ENCODE peak calls at places on chromosomes 3 and 15, in ten cellular contexts. A, J, H, B, Q, Y, W, M, I and R are unnamed samples.

GRCh38 chr3:153439780-153440179 is 277.8 kb downstream of the RAP2B start:
- DNase-seq in M (no peak), B (no peak), I (no peak), Q (no peak), Y (peak), H (no peak), W (no peak), A (no peak), J (no peak), R (no peak)

GRCh38 chr15:85785887-85786777 is 8.6 kb downstream of the KLHL25 start:
- DNase-seq in H (no peak), Q (peak), M (peak), I (no peak), A (peak), Y (peak), B (no peak), J (no peak), W (no peak), R (peak)

GRCh38 chr3:52483577-52484495 is 11.3 kb upstream of the STAB1 start:
- DNase-seq in H (no peak), Y (peak), B (no peak), I (peak), Q (peak), M (peak), W (no peak), A (peak), J (no peak), R (no peak)

GRCh38 chr15:75620043-75620775 is 5.3 kb downstream of the SNUPN start:
- DNase-seq in M (no peak), A (peak), H (no peak), W (no peak), Q (no peak), Y (no peak), I (no peak), J (no peak), B (no peak), R (no peak)

GRCh38 chr3:53744351-53744750 is 101.9 kb downstream of the CHDH start:
- DNase-seq in I (no peak), A (no peak), M (no peak), H (no peak), Q (no peak), J (no peak), Y (no peak), B (no peak), W (no peak), R (no peak)

GRCh38 chr3:34258271-34259015 is 460.0 kb downstream of the PDCD6IP start:
- DNase-seq in B (no peak), J (no peak), H (no peak), A (no peak), Y (no peak), Q (no peak), I (no peak), M (no peak), W (no peak), R (no peak)

GRCh38 chr3:188416041-188416440 is 262.1 kb downstream of the LPP start:
- DNase-seq in W (no peak), A (peak), J (no peak), M (peak), H (no peak), B (no peak), I (no peak), Y (no peak), Q (no peak), R (no peak)

GRCh38 chr3:133805384-133805701 is 272 bp upstream of the SRPRB start:
- DNase-seq in Y (peak), J (no peak), I (no peak), M (no peak), B (no peak), W (no peak), A (no peak), Q (no peak), H (no peak), R (no peak)

GRCh38 chr3:115862099-115862498 is 238.8 kb downstream of the GAP43 start:
- DNase-seq in Y (no peak), H (no peak), J (no peak), W (no peak), I (no peak), M (no peak), A (no peak), B (no peak), Q (no peak), R (no peak)

GRCh38 chr15:84022516-84022915 is 213.1 kb upstream of the GOLGA6L4 start:
- DNase-seq in Q (no peak), M (no peak), B (no peak), A (no peak), W (no peak), Y (no peak), J (no peak), I (no peak), H (no peak), R (no peak)

GRCh38 chr15:31403606-31404005 is 77.0 kb downstream of the KLF13 start:
- DNase-seq in M (no peak), Y (peak), J (no peak), H (no peak), W (no peak), Q (no peak), A (peak), I (peak), B (no peak), R (no peak)

GRCh38 chr3:85821130-85821756 is 862.5 kb downstream of the CADM2 start:
- DNase-seq in Q (peak), M (peak), I (no peak), H (peak), W (peak), J (no peak), B (no peak), Y (peak), A (no peak), R (peak)

GRCh38 chr3:161291191-161291901 is 70.2 kb downstream of the NMD3 start:
- DNase-seq in J (no peak), H (no peak), Q (peak), W (no peak), A (no peak), B (no peak), Y (peak), I (no peak), M (peak), R (peak)

GRCh38 chr15:99315636-99316035 is 64.4 kb downstream of the LRRC28 start:
- DNase-seq in B (no peak), J (no peak), A (no peak), M (peak), W (no peak), Y (peak), H (no peak), Q (no peak), I (no peak), R (no peak)

GRCh38 chr15:58440922-58441321 is 9.1 kb downstream of the LIPC start:
- DNase-seq in J (no peak), B (no peak), W (no peak), Y (peak), I (no peak), M (peak), Q (peak), A (no peak), H (no peak), R (peak)

GRCh38 chr3:72332036-72332435 is 516.2 kb downstream of the SHQ1 start:
- DNase-seq in H (no peak), I (no peak), B (no peak), M (no peak), W (no peak), A (no peak), Y (no peak), Q (no peak), J (no peak), R (no peak)

GRCh38 chr15:66508293-66508883 is 3.3 kb downstream of the ZWILCH start:
- DNase-seq in Y (no peak), M (no peak), B (no peak), J (no peak), H (no peak), A (no peak), W (no peak), Q (no peak), I (no peak), R (no peak)

GRCh38 chr3:4695846-4696245 is 202.7 kb downstream of the ITPR1 start:
- DNase-seq in M (no peak), W (no peak), J (no peak), Y (peak), B (no peak), Q (no peak), I (no peak), A (no peak), H (no peak), R (no peak)

GRCh38 chr3:79140718-79141117 is 627.1 kb downstream of the ROBO1 start:
- DNase-seq in I (peak), J (no peak), A (peak), M (peak), W (no peak), Y (peak), B (no peak), H (no peak), Q (no peak), R (no peak)

GRCh38 chr3:140927711-140928110 is 13.9 kb upstream of the SLC25A36 start:
- DNase-seq in Y (no peak), B (no peak), W (no peak), H (no peak), I (no peak), J (no peak), Q (no peak), M (no peak), A (no peak), R (peak)

GRCh38 chr15:93485922-93486327 is 396.9 kb upstream of the RGMA start:
- DNase-seq in M (no peak), B (no peak), A (no peak), W (no peak), I (no peak), Y (peak), J (no peak), Q (no peak), H (no peak), R (no peak)

GRCh38 chr3:196932600-196932999 is 9.7 kb downstream of the NCBP2 start:
- DNase-seq in H (no peak), Y (no peak), M (no peak), B (no peak), I (no peak), Q (no peak), J (no peak), W (peak), A (no peak), R (no peak)

GRCh38 chr15:68730491-68731317 is 90.0 kb downstream of the ANP32A start:
- DNase-seq in W (peak), A (peak), M (peak), Y (peak), I (no peak), Q (peak), B (no peak), H (peak), J (no peak), R (peak)

GRCh38 chr3:188881954-188882641 is 289.7 kb upstream of the TPRG1 start:
- DNase-seq in Q (peak), B (no peak), I (peak), Y (peak), A (peak), H (no peak), M (peak), J (no peak), W (no peak), R (peak)

GRCh38 chr3:137105277-137105977 is 147.6 kb downstream of the IL20RB start:
- DNase-seq in H (peak), A (peak), W (peak), I (peak), B (no peak), Q (peak), M (peak), J (no peak), Y (peak), R (peak)

GRCh38 chr15:93987068-93987467 is 244.3 kb upstream of the MCTP2 start:
- DNase-seq in Q (no peak), J (peak), I (no peak), A (no peak), W (peak), H (no peak), M (no peak), Y (no peak), B (no peak), R (no peak)

GRCh38 chr15:89400121-89400996 is 65.7 kb upstream of the POLG start:
- DNase-seq in M (no peak), Q (no peak), J (no peak), I (no peak), W (no peak), A (no peak), B (no peak), H (peak), Y (no peak), R (no peak)

GRCh38 chr15:70853855-70854668 is at the start of gene LARP6:
- DNase-seq in A (peak), B (peak), H (peak), Q (peak), I (no peak), W (peak), M (no peak), Y (no peak), J (no peak), R (peak)

GRCh38 chr3:70829101-70829500 is 516.7 kb upstream of the MDFIC2 start:
- DNase-seq in M (no peak), W (no peak), I (peak), H (no peak), Y (no peak), A (peak), Q (no peak), B (no peak), J (no peak), R (no peak)

GRCh38 chr3:59502806-59503205 is 453.0 kb upstream of the CFAP20DC start:
- DNase-seq in Q (peak), A (peak), M (peak), J (no peak), Y (peak), H (no peak), B (no peak), I (peak), W (no peak), R (no peak)

DNA sequence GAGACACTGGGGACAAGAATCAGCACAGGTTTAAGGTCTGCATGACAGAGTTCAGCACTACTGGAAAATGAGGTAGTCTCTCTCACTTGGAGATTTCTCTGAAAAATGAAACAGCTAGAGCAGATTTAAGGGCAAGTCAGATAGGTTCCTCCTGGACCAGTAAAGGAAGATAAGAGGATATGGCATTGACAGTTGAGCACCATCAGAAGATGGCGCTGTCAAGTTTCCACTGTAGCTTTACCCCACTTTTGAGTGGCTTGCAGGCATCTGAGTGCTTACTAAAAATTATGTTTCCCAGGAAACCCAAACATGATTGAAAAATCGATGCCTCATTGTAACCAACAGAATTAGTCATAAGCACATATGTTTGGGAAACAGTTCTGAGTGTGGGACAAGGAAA is 407.2 kb upstream of the UBE2E2 start:
- DNase-seq in A (no peak), Q (no peak), Y (peak), I (no peak), J (no peak), H (no peak), W (no peak), B (no peak), M (no peak), R (no peak)
- TF ChIP-seq CTCF in A (no peak), Q (no peak), Y (no peak), I (no peak), J (no peak), H (no peak), W (no peak), B (no peak), M (no peak), R (no peak)

GRCh38 chr3:31541102-31541501 is 8.4 kb downstream of the STT3B start:
- DNase-seq in W (no peak), J (no peak), H (no peak), A (no peak), Q (peak), Y (peak), M (no peak), I (no peak), B (no peak), R (no peak)
- TF ChIP-seq CTCF in W (no peak), J (no peak), H (no peak), A (no peak), Q (no peak), Y (no peak), M (no peak), I (no peak), B (no peak), R (no peak)

GRCh38 chr3:144585953-144586352 is 614.3 kb downstream of the DIPK2A start:
- DNase-seq in B (no peak), H (no peak), Y (no peak), I (no peak), W (no peak), J (no peak), Q (no peak), M (no peak), A (no peak), R (no peak)

GRCh38 chr3:144590854-144591253 is 619.2 kb downstream of the DIPK2A start:
- DNase-seq in M (peak), J (no peak), H (no peak), I (peak), Q (peak), A (peak), W (no peak), Y (peak), B (no peak), R (no peak)

GRCh38 chr3:144586382-144586781 is 614.8 kb downstream of the DIPK2A start:
- DNase-seq in W (no peak), B (no peak), H (no peak), Q (no peak), Y (peak), I (peak), J (no peak), M (no peak), A (peak), R (no peak)

GRCh38 chr3:144585408-144585807 is 613.8 kb downstream of the DIPK2A start:
- DNase-seq in A (no peak), M (no peak), B (no peak), W (peak), Y (no peak), I (no peak), H (no peak), J (no peak), Q (no peak), R (no peak)
- TF ChIP-seq CTCF in A (no peak), M (no peak), B (no peak), W (no peak), Y (no peak), I (no peak), H (no peak), J (no peak), Q (no peak), R (no peak)

GRCh38 chr15:34122771-34123183 is 20.9 kb downstream of the PGBD4 start:
- DNase-seq in J (no peak), W (peak), I (peak), H (no peak), Y (peak), A (peak), B (no peak), M (peak), Q (peak), R (no peak)

GRCh38 chr15:34114739-34115138 is 12.9 kb downstream of the PGBD4 start:
- DNase-seq in J (no peak), A (no peak), I (no peak), B (no peak), Q (no peak), H (no peak), Y (no peak), W (no peak), M (no peak), R (no peak)

GRCh38 chr15:34114215-34114614 is 12.3 kb downstream of the PGBD4 start:
- DNase-seq in J (no peak), M (no peak), B (no peak), Q (no peak), H (no peak), Y (no peak), W (no peak), A (no peak), I (no peak), R (no peak)

GRCh38 chr15:34116620-34117019 is 14.7 kb downstream of the PGBD4 start:
- DNase-seq in B (no peak), Q (no peak), M (no peak), Y (no peak), W (no peak), A (peak), J (no peak), I (no peak), H (no peak), R (no peak)

DNA sequence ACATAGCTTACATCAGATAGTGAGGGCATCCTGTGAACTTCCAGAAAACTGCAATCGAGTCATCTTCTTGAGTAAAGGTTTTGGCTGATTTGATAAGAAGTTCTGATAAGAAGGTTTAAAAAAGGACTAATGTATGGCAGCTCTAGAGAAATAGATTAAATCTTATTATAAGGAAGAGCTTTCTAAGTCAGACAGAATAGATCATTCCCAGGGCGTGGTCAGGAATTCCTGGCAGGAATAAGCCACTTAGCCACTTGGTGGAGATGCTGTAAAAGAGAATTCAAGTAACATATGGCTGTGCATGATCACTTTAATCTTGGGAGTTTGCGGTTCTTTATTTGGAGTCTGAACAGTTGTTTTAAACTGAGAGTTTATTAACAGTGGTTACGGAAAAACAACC is 17.4 kb downstream of the PGBD4 start:
- DNase-seq in H (no peak), I (peak), A (peak), B (no peak), W (no peak), Y (peak), M (peak), J (no peak), Q (peak), R (no peak)
- TF ChIP-seq CTCF in H (no peak), I (no peak), A (no peak), B (no peak), W (no peak), Y (no peak), M (peak), J (no peak), Q (no peak), R (no peak)

GRCh38 chr3:97764186-97765055 is at the start of gene ARL6:
- DNase-seq in M (peak), Q (peak), B (peak), A (peak), Y (peak), H (peak), I (peak), J (peak), W (peak), R (peak)
- TF ChIP-seq CTCF in M (peak), Q (peak), B (peak), A (peak), Y (no peak), H (no peak), I (peak), J (no peak), W (no peak), R (no peak)

DNA sequence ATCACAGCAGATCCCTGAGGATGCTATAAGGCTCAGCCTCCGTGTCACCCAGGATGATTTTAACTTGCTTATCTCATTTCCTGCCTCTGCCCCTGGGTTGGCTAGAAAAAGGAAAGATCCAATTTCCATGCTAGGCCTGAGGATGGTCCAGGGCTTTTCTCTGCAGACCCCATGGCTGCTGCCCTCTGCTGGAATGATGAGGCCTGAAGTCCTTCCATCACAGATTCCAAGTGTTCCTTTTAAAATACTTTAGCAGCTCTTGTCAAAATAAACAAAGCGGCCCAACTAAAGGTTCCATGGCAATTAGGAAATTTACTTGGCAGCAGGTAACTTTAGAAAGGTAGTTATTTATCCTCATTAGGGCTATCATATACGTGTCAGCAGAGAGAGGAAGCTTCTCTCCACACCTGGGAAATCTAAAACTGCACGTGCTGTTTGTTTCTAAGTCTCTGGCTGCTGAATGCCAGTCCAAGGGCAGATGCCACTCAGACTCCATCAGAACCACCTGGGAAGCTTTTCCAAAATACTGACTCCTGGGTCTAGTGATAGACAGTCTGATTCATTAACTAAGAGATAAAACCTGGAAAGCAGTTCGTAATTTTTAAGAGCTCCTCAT is 401.9 kb upstream of the IL12A start:
- DNase-seq in M (peak), I (no peak), A (peak), W (no peak), B (peak), Q (peak), J (no peak), H (peak), Y (peak), R (no peak)
- TF ChIP-seq CTCF in M (peak), I (peak), A (peak), W (no peak), B (peak), Q (peak), J (no peak), H (peak), Y (peak), R (peak)

GRCh38 chr15:26070095-26070532 is 207.0 kb upstream of the ATP10A start:
- DNase-seq in B (no peak), W (no peak), A (no peak), Y (no peak), H (no peak), I (no peak), M (no peak), J (no peak), Q (no peak), R (no peak)

GRCh38 chr15:26069204-26069603 is 206.1 kb upstream of the ATP10A start:
- DNase-seq in J (no peak), W (no peak), H (no peak), Q (no peak), A (no peak), Y (no peak), M (no peak), I (no peak), B (no peak), R (no peak)

GRCh38 chr15:26075770-26076169 is 212.6 kb upstream of the ATP10A start:
- DNase-seq in M (no peak), A (no peak), Q (no peak), I (no peak), W (no peak), H (no peak), J (no peak), B (no peak), Y (no peak), R (no peak)

GRCh38 chr15:26073430-26074333 is 210.6 kb upstream of the ATP10A start:
- DNase-seq in Q (no peak), Y (no peak), I (no peak), H (no peak), B (no peak), M (no peak), A (no peak), W (no peak), J (no peak), R (no peak)
- TF ChIP-seq CTCF in Q (no peak), Y (no peak), I (no peak), H (no peak), B (no peak), M (no peak), A (no peak), W (no peak), J (no peak), R (no peak)

GRCh38 chr3:12116892-12117291 is 41.8 kb downstream of the TIMP4 start:
- DNase-seq in Y (peak), W (no peak), I (no peak), Q (no peak), H (no peak), M (no peak), B (no peak), J (no peak), A (no peak), R (no peak)
- TF ChIP-seq CTCF in Y (no peak), W (no peak), I (no peak), Q (no peak), H (no peak), M (no peak), B (no peak), J (no peak), A (no peak), R (no peak)

GRCh38 chr3:195123196-195123805 is 147.7 kb downstream of the XXYLT1 start:
- DNase-seq in B (no peak), W (no peak), I (no peak), Y (no peak), J (no peak), Q (no peak), H (peak), M (no peak), A (peak), R (no peak)
- TF ChIP-seq CTCF in B (no peak), W (no peak), I (no peak), Y (no peak), J (no peak), Q (no peak), H (peak), M (no peak), A (peak), R (no peak)